ENCODE peak calls at places on chromosomes 5 and 9, in ten cellular contexts. H is tibial artery; O is A549; I is ACHN; D is GM13976; C is fibroblast of pulmonary artery; R is T-helper 22 cell; E is activated naive CD4-positive, alpha-beta T cell treated with anti-CD3 and anti-CD28 coated beads, Interleukin-2, amount 50 U/mL, for 72 hours; S is posterior vena cava; J is EH. P is an unnamed sample.

GRCh38 chr9:77770340-77770739 is 122.2 kb upstream of the GNA14 start:
- DNase-seq in C (no peak), D (no peak), H (no peak), I (no peak), R (no peak), E (no peak), S (no peak), J (peak; percentile 28), O (no peak), P (no peak)

GRCh38 chr9:11821541-11821940 is 871.6 kb upstream of the TYRP1 start:
- DNase-seq in J (no peak), C (no peak), S (no peak), H (no peak), E (no peak), D (no peak), R (no peak), I (no peak), O (no peak), P (no peak)

GRCh38 chr5:74966151-74967050 is 86.0 kb downstream of the GCNT4 start:
- DNase-seq in C (no peak), R (no peak), H (no peak), O (no peak), I (no peak), S (no peak), E (no peak), D (no peak), J (peak; percentile 81), P (no peak)

GRCh38 chr9:121772600-121773285 is 121.3 kb downstream of the DAB2IP start:
- DNase-seq in E (no peak), S (peak; percentile 79), I (no peak), O (no peak), D (no peak), C (no peak), R (no peak), H (peak; percentile 45), J (no peak), P (peak; percentile 97)

GRCh38 chr5:44875661-44876250 is 67.0 kb downstream of the MRPS30 start:
- DNase-seq in R (no peak), E (peak; percentile 33), D (peak; percentile 55), J (no peak), I (peak; percentile 72), H (no peak), C (no peak), O (peak; percentile 64), S (no peak), P (no peak)

GRCh38 chr5:172852490-172853354 is 18.7 kb downstream of the ERGIC1 start:
- DNase-seq in H (no peak), S (no peak), E (no peak), R (no peak), J (peak; percentile 52), C (no peak), D (no peak), O (no peak), I (no peak), P (peak; percentile 98)

GRCh38 chr9:127975376-127976315 is 5.1 kb downstream of the EEIG1 start:
- DNase-seq in E (no peak), C (no peak), I (no peak), O (no peak), D (no peak), R (no peak), H (no peak), J (peak; percentile 43), S (no peak), P (no peak)

GRCh38 chr9:127485995-127486394 is 34.7 kb downstream of the LRSAM1 start:
- DNase-seq in I (no peak), R (no peak), O (no peak), C (no peak), J (no peak), D (no peak), H (no peak), S (no peak), E (no peak), P (no peak)

GRCh38 chr9:87667164-87667738 is 58.7 kb upstream of the CTSL start:
- DNase-seq in C (peak; percentile 33), D (no peak), S (peak; percentile 22), H (no peak), O (peak; percentile 51), E (no peak), J (peak; percentile 22), I (peak; percentile 41), R (no peak), P (no peak)

GRCh38 chr9:76699966-76700365 is 64.3 kb upstream of the PCA3 start:
- DNase-seq in R (no peak), D (no peak), H (no peak), I (no peak), S (no peak), C (peak; percentile 74), E (no peak), J (peak; percentile 54), O (no peak), P (no peak)

GRCh38 chr9:72509635-72510034 is 11.8 kb upstream of the TMC1 start:
- DNase-seq in D (peak; percentile 63), J (peak; percentile 42), E (no peak), O (no peak), S (no peak), C (peak; percentile 50), R (no peak), I (peak; percentile 45), H (no peak), P (no peak)

GRCh38 chr9:94881023-94881422 is 154.5 kb downstream of the AOPEP start:
- DNase-seq in O (no peak), H (no peak), E (no peak), C (no peak), R (no peak), I (no peak), S (no peak), J (peak; percentile 83), D (no peak), P (no peak)

GRCh38 chr9:109907400-109907799 is 127.4 kb downstream of the PALM2AKAP2 start:
- DNase-seq in S (no peak), H (peak; percentile 28), C (peak; percentile 92), R (no peak), O (no peak), I (no peak), E (no peak), J (no peak), D (peak; percentile 39), P (peak; percentile 54)

GRCh38 chr5:172721455-172722308 is 49.3 kb downstream of the DUSP1 start:
- DNase-seq in C (peak; percentile 94), J (peak; percentile 46), O (no peak), R (no peak), S (peak; percentile 49), E (no peak), D (no peak), H (peak; percentile 73), I (no peak), P (no peak)

GRCh38 chr5:173303878-173304590 is 24.2 kb downstream of the STC2 start:
- DNase-seq in H (no peak), C (no peak), S (no peak), J (peak; percentile 54), I (no peak), D (no peak), O (no peak), R (no peak), E (no peak), P (no peak)

GRCh38 chr5:36889264-36889663 is 12.7 kb downstream of the NIPBL start:
- DNase-seq in J (no peak), C (no peak), S (no peak), E (no peak), O (no peak), I (no peak), H (no peak), R (no peak), D (no peak), P (no peak)

GRCh38 chr5:125424374-125424773 is 677.9 kb upstream of the ZNF608 start:
- DNase-seq in R (no peak), S (no peak), I (no peak), D (no peak), C (no peak), H (no peak), E (no peak), O (no peak), J (no peak), P (no peak)

GRCh38 chr5:153991168-153991567 is 47.5 kb downstream of the FAM114A2 start:
- DNase-seq in C (no peak), H (no peak), J (no peak), O (no peak), D (no peak), I (no peak), R (no peak), E (no peak), S (no peak), P (no peak)

GRCh38 chr5:66362021-66362420 is 217.9 kb downstream of the SREK1 start:
- DNase-seq in S (no peak), J (no peak), D (no peak), O (no peak), R (no peak), C (no peak), I (no peak), H (no peak), E (no peak), P (no peak)

GRCh38 chr5:90184764-90185163 is 224.8 kb downstream of the CETN3 start:
- DNase-seq in D (no peak), H (no peak), R (no peak), O (no peak), E (no peak), C (no peak), I (no peak), S (no peak), J (no peak), P (no peak)

GRCh38 chr9:34256987-34257585 is 72.0 kb downstream of the KIF24 start:
- DNase-seq in R (no peak), S (peak; percentile 84), O (no peak), C (no peak), I (no peak), J (no peak), E (no peak), D (no peak), H (peak; percentile 57), P (no peak)

GRCh38 chr5:55903121-55903701 is 52.1 kb downstream of the IL31RA start:
- DNase-seq in S (no peak), I (no peak), C (peak; percentile 24), O (no peak), J (no peak), R (peak; percentile 53), H (no peak), E (peak; percentile 58), D (peak; percentile 82), P (no peak)

GRCh38 chr9:19127881-19128719 is 808 bp upstream of the PLIN2 start:
- DNase-seq in E (peak; percentile 22), R (peak; percentile 5), H (no peak), O (no peak), I (no peak), J (peak; percentile 61), C (no peak), D (no peak), S (peak; percentile 86), P (no peak)

GRCh38 chr9:84296146-84296843 is 44.3 kb downstream of the SLC28A3 start:
- DNase-seq in H (no peak), R (peak; percentile 1), E (peak; percentile 68), D (peak; percentile 51), O (peak; percentile 13), J (peak; percentile 77), C (peak; percentile 64), I (peak; percentile 30), S (no peak), P (no peak)

GRCh38 chr5:133738271-133738670 is 125.9 kb upstream of the FSTL4 start:
- DNase-seq in O (no peak), J (peak; percentile 40), S (no peak), C (no peak), E (no peak), D (no peak), H (no peak), I (no peak), R (no peak), P (no peak)

GRCh38 chr9:21831841-21832509 is 29.5 kb downstream of the MTAP start:
- DNase-seq in D (peak; percentile 58), C (peak; percentile 90), E (peak; percentile 46), H (no peak), S (no peak), R (no peak), O (peak; percentile 67), J (peak; percentile 88), I (no peak), P (no peak)

GRCh38 chr9:84791608-84792007 is 122.1 kb downstream of the NTRK2 start:
- DNase-seq in E (no peak), S (no peak), C (no peak), H (no peak), I (no peak), R (no peak), O (no peak), J (peak; percentile 89), D (no peak), P (no peak)

GRCh38 chr9:79707589-79707988 is 135.8 kb downstream of the TLE4 start:
- DNase-seq in J (peak; percentile 26), R (no peak), O (no peak), D (no peak), E (no peak), C (no peak), H (no peak), S (no peak), I (no peak), P (no peak)

P was measured in left lobe of liver.